ENCODE peak calls at places on chromosomes 6 and 20, in seven cellular contexts. J is NCI-H446 treated with DMSO at 0.1 percent for 48 hours; S is T-cell; B is stimulated activated naive B cell treated with anti-CD40 and anti-IgM and Interleukin-4, amounts not matched to agents 10 μg/mL and 1 μg/mL and 100 μg/mL, for 72 hours; M is Daoy; C is NCI-H2081; D is heart left ventricle. K is an unnamed sample.

GRCh38 chr6:38387461-38387860 is 252.3 kb downstream of the BTBD9 start:
- DNase-seq in S (no peak), D (no peak), C (no peak), J (no peak), M (no peak), B (no peak), K (no peak)

GRCh38 chr20:36091561-36092423 is 62.7 kb upstream of the EPB41L1 start:
- DNase-seq in D (no peak), C (no peak), J (no peak), M (no peak), B (no peak), S (no peak), K (no peak)

GRCh38 chr6:10621847-10622246 is 72.6 kb downstream of the C6orf52 start:
- DNase-seq in D (no peak), J (no peak), S (no peak), M (no peak), C (no peak), B (no peak), K (no peak)

GRCh38 chr20:42118001-42118400 is 499.8 kb upstream of the CHD6 start:
- DNase-seq in B (no peak), D (no peak), S (no peak), C (no peak), J (no peak), M (no peak), K (no peak)

GRCh38 chr20:62179162-62179504 is 3.7 kb upstream of the MTG2 start:
- DNase-seq in D (no peak), S (no peak), B (no peak), C (no peak), M (no peak), J (no peak), K (no peak)

GRCh38 chr6:111952821-111953535 is 79.7 kb upstream of the FYN start:
- DNase-seq in C (no peak), M (peak), B (no peak), S (no peak), J (no peak), D (no peak), K (no peak)

GRCh38 chr6:137283940-137284910 is 65.0 kb upstream of the IFNGR1 start:
- DNase-seq in D (no peak), B (no peak), S (no peak), C (no peak), J (no peak), M (peak), K (no peak)

GRCh38 chr6:46044876-46045617 is 29.4 kb upstream of the CLIC5 start:
- DNase-seq in S (no peak), B (no peak), J (no peak), M (peak), C (no peak), D (peak), K (peak)

GRCh38 chr20:41998539-41999341 is 380.6 kb upstream of the CHD6 start:
- DNase-seq in C (no peak), J (no peak), D (no peak), M (no peak), S (no peak), B (no peak), K (no peak)

GRCh38 chr6:399785-400517 is 8.4 kb downstream of the IRF4 start:
- DNase-seq in J (no peak), C (no peak), D (no peak), M (no peak), B (peak), S (no peak), K (no peak)

GRCh38 chr6:617485-618100 is 39.3 kb downstream of the HUS1B start:
- DNase-seq in M (no peak), J (no peak), B (no peak), S (no peak), C (peak), D (no peak), K (no peak)

GRCh38 chr6:24126586-24127192 is 674 bp downstream of the NRSN1 start:
- DNase-seq in M (peak), B (no peak), J (no peak), C (no peak), D (peak), S (no peak), K (peak)

GRCh38 chr6:149560736-149561135 is 5.4 kb upstream of the GINM1 start:
- DNase-seq in M (peak), C (no peak), D (no peak), S (no peak), J (no peak), B (no peak), K (peak)

GRCh38 chr6:111805511-111806181 is 67.6 kb downstream of the FYN start:
- DNase-seq in J (peak), C (no peak), M (peak), S (no peak), B (peak), D (no peak), K (peak)

GRCh38 chr6:146200136-146200708 is 171.4 kb downstream of the GRM1 start:
- DNase-seq in S (no peak), M (no peak), C (peak), J (peak), B (no peak), D (no peak), K (peak)

GRCh38 chr6:165183496-165184140 is 125.8 kb downstream of the C6orf118 start:
- DNase-seq in B (no peak), S (no peak), J (no peak), M (no peak), C (no peak), D (no peak), K (no peak)

GRCh38 chr6:157885211-157885788 is 62.3 kb downstream of the SNX9 start:
- DNase-seq in D (no peak), M (no peak), C (no peak), J (no peak), S (peak), B (peak), K (no peak)

GRCh38 chr20:63191400-63191799 is 24.5 kb downstream of the YTHDF1 start:
- DNase-seq in S (no peak), M (peak), D (no peak), J (peak), B (no peak), C (peak), K (no peak)

GRCh38 chr6:22071655-22072054 is 225.2 kb downstream of the PRL start:
- DNase-seq in C (no peak), S (no peak), B (no peak), D (peak), M (peak), J (no peak), K (peak)

GRCh38 chr6:113011389-113011788 is 664.3 kb downstream of the RFPL4B start:
- DNase-seq in B (no peak), C (no peak), M (no peak), D (no peak), S (no peak), J (no peak), K (no peak)

GRCh38 chr6:121660277-121660676 is 224.8 kb downstream of the GJA1 start:
- DNase-seq in M (no peak), D (no peak), J (no peak), S (no peak), B (no peak), C (no peak), K (no peak)

GRCh38 chr20:20303742-20304141 is 64.2 kb upstream of the INSM1 start:
- DNase-seq in M (peak), C (no peak), D (peak), B (no peak), S (no peak), J (no peak), K (no peak)